ENCODE peak calls at places on chromosomes 2 and 18, in eight cellular contexts. B, V, C, U, F, M, A and G are unnamed samples.

GRCh38 chr2:98532761-98533160 is 75.6 kb downstream of the COA5 start:
- DNase-seq in M (no peak), A (no peak), C (no peak), B (no peak), U (no peak), V (no peak), F (no peak), G (no peak)

GRCh38 chr2:175207741-175208438 is 26.4 kb upstream of the ATP5MC3 start:
- DNase-seq in M (no peak), V (no peak), B (peak; percentile 83), C (peak; percentile 2), F (peak; percentile 8), A (peak; percentile 57), U (no peak), G (no peak)

GRCh38 chr2:210586381-210586780 is 30.0 kb downstream of the CPS1 start:
- DNase-seq in A (no peak), C (peak; percentile 25), V (no peak), B (no peak), U (no peak), M (no peak), F (peak; percentile 51), G (no peak)

GRCh38 chr2:72719416-72719815 is 106.4 kb downstream of the EXOC6B start:
- DNase-seq in U (no peak), B (no peak), V (no peak), M (peak; percentile 14), A (no peak), F (peak; percentile 23), C (peak; percentile 27), G (no peak)

GRCh38 chr2:50391553-50391952 is 640.4 kb downstream of the NRXN1 start:
- DNase-seq in B (no peak), V (no peak), F (no peak), A (no peak), C (no peak), U (no peak), M (no peak), G (no peak)

GRCh38 chr2:186486651-186487647 is 889 bp downstream of the ZC3H15 start:
- DNase-seq in C (peak; percentile 38), V (no peak), B (no peak), M (no peak), U (no peak), A (no peak), F (peak; percentile 38), G (no peak)

GRCh38 chr2:60972889-60973656 is 44.4 kb upstream of the PEX13 start:
- DNase-seq in F (no peak), V (no peak), B (no peak), M (no peak), A (no peak), U (no peak), C (no peak), G (no peak)

GRCh38 chr18:12046046-12046750 is 47.4 kb upstream of the ANKRD62 start:
- DNase-seq in M (no peak), A (no peak), F (no peak), V (no peak), B (no peak), C (no peak), U (no peak), G (no peak)

GRCh38 chr2:189336276-189336975 is 104.8 kb upstream of the WDR75 start:
- DNase-seq in V (no peak), M (no peak), U (no peak), A (no peak), B (no peak), F (no peak), C (no peak), G (no peak)

GRCh38 chr2:198080872-198081271 is 276.5 kb downstream of the PLCL1 start:
- DNase-seq in F (no peak), B (no peak), M (no peak), A (no peak), V (no peak), U (no peak), C (no peak), G (no peak)

GRCh38 chr2:184921676-184922075 is 323.3 kb downstream of the ZNF804A start:
- DNase-seq in V (no peak), B (no peak), F (no peak), C (peak; percentile 2), A (no peak), M (no peak), U (no peak), G (no peak)

GRCh38 chr2:109487871-109488655 is 125.7 kb downstream of the SEPTIN10 start:
- DNase-seq in B (no peak), A (no peak), M (no peak), V (no peak), U (no peak), C (no peak), F (no peak), G (no peak)

GRCh38 chr2:119487434-119488244 is 36.6 kb downstream of the SCTR start:
- DNase-seq in C (no peak), B (peak; percentile 83), V (peak; percentile 50), A (no peak), F (no peak), U (no peak), M (no peak), G (no peak)

GRCh38 chr2:9092383-9093282 is 89.1 kb upstream of the MBOAT2 start:
- DNase-seq in B (no peak), A (no peak), C (no peak), F (no peak), V (no peak), M (no peak), U (no peak), G (no peak)

GRCh38 chr18:72460210-72460680 is 83.9 kb downstream of the CBLN2 start:
- DNase-seq in B (no peak), A (no peak), M (peak; percentile 5), F (peak; percentile 61), C (peak; percentile 32), V (no peak), U (no peak), G (no peak)

GRCh38 chr2:127638361-127639110 is 7.4 kb upstream of the GPR17 start:
- DNase-seq in A (no peak), C (peak; percentile 50), F (peak; percentile 57), B (peak; percentile 32), U (no peak), M (no peak), V (no peak), G (no peak)

GRCh38 chr2:158912122-158912521 is 56.3 kb upstream of the TANC1 start:
- DNase-seq in V (no peak), U (no peak), B (no peak), C (no peak), A (no peak), M (no peak), F (no peak), G (no peak)

GRCh38 chr2:112137516-112138142 is 556 bp upstream of the FBLN7 start:
- DNase-seq in F (peak; percentile 27), V (no peak), U (no peak), B (no peak), C (peak; percentile 13), A (no peak), M (no peak), G (no peak)

GRCh38 chr2:207770602-207771404 is 1.1 kb upstream of the FZD5 start:
- DNase-seq in U (no peak), B (no peak), V (peak; percentile 30), A (no peak), F (peak; percentile 37), C (no peak), M (no peak), G (no peak)

DNA sequence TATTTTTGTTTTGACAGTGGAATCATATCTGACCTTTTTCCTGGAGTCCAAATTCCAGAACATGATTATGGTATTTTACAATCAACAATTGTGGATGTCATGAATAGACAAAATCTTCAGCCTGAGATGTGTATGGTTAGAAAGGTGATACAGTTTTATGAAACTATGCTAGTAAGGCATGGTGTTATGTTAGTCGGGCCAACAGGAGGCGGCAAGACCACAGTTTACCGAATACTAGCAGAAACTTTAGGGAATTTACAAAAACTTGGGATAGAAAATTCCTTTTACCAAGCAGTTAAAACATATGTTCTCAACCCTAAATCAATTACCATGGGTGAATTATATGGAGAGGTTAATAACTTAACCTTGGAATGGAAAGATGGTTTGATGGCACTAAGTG is 137.0 kb downstream of the DNAH6 start:
- DNase-seq in B (no peak), A (no peak), U (no peak), M (no peak), F (no peak), C (no peak), V (no peak), G (no peak)
- TF ChIP-seq CTCF in B (no peak), A (no peak), U (peak; percentile 9), M (peak; percentile 25), F (no peak), C (no peak), V (no peak), G (no peak)

GRCh38 chr2:69183659-69184058 is 170.7 kb downstream of the ANTXR1 start:
- DNase-seq in A (no peak), M (no peak), F (no peak), U (no peak), B (no peak), V (no peak), C (no peak), G (no peak)

GRCh38 chr2:69184224-69184623 is 171.2 kb downstream of the ANTXR1 start:
- DNase-seq in C (no peak), A (no peak), B (no peak), U (no peak), F (no peak), M (peak; percentile 59), V (no peak), G (no peak)

GRCh38 chr2:69180974-69181373 is 168.0 kb downstream of the ANTXR1 start:
- DNase-seq in A (no peak), F (no peak), U (no peak), B (no peak), M (no peak), V (no peak), C (no peak), G (no peak)

GRCh38 chr2:69180227-69180626 is 167.2 kb downstream of the ANTXR1 start:
- DNase-seq in M (no peak), U (no peak), C (no peak), V (no peak), F (no peak), B (no peak), A (no peak), G (no peak)

GRCh38 chr2:69181806-69182427 is 168.9 kb downstream of the ANTXR1 start:
- DNase-seq in V (no peak), A (no peak), B (no peak), M (no peak), C (no peak), U (no peak), F (no peak), G (no peak)
- TF ChIP-seq CTCF in V (no peak), A (no peak), B (no peak), M (no peak), C (no peak), U (no peak), F (no peak), G (no peak)

GRCh38 chr2:237432484-237433092 is 18.6 kb upstream of the COL6A3 start:
- DNase-seq in M (no peak), F (peak; percentile 81), V (no peak), A (no peak), C (peak; percentile 82), U (no peak), B (no peak), G (no peak)
- TF ChIP-seq CTCF in M (peak; percentile 32), F (peak; percentile 27), V (no peak), A (no peak), C (peak; percentile 45), U (peak; percentile 36), B (no peak), G (no peak)

DNA sequence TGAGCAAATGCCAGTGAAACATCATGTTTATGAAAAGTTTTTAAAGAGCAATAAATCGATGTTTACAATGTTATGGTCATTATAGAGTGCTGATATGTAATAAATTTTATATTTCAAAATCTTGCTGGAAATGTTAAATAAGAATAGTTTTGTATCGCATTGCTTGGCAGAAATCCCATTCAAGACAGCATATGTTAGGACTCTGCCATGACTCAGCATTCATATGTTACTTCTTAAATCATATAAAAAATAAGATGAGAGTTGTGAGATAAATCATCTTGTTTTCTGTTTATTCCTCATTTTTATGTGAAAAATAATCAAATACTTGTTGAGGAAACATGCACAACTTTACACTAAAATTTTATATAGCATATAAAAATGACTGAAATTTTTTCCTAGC is 949.9 kb upstream of the NRXN1 start:
- DNase-seq in U (no peak), F (peak; percentile 57), C (peak; percentile 56), V (no peak), M (no peak), A (no peak), B (no peak), G (no peak)
- TF ChIP-seq CTCF in U (no peak), F (no peak), C (no peak), V (no peak), M (no peak), A (no peak), B (no peak), G (no peak)